ENCODE peak calls at places on chromosome 19, in five cellular contexts. K is HEK293T, S is NT2/D1, E is H1, C is HepG2. O is an unnamed sample.

GRCh38 chr19:41018736-41019290 is 27.7 kb downstream of the CYP2B6 start:
- DNase-seq in K (no peak), S (no peak), E (no peak), C (no peak), O (no peak)

GRCh38 chr19:56712609-56713008 is 41.1 kb upstream of the ZNF835 start:
- DNase-seq in K (no peak), S (peak; percentile 30), E (no peak), C (no peak), O (no peak)

GRCh38 chr19:45515807-45516401 is 8.6 kb downstream of the VASP start:
- DNase-seq in K (no peak), S (no peak), E (no peak), C (no peak), O (no peak)

GRCh38 chr19:56504581-56504980 is 3.1 kb upstream of the ZNF471 start:
- DNase-seq in K (no peak), S (no peak), E (no peak), C (no peak), O (no peak)

GRCh38 chr19:37007587-37008220 is 70.5 kb upstream of the ZNF420 start:
- DNase-seq in K (no peak), S (peak; percentile 27), E (peak; percentile 1), C (no peak), O (no peak)

GRCh38 chr19:18160441-18160791 is 7.5 kb downstream of the PIK3R2 start:
- DNase-seq in K (no peak), S (no peak), E (no peak), C (no peak), O (no peak)

GRCh38 chr19:11554160-11554559 is 4.9 kb downstream of the ELOF1 start:
- DNase-seq in K (no peak), S (no peak), E (no peak), C (no peak), O (peak; percentile 45)

GRCh38 chr19:11355160-11356073 is at the start of gene PLPPR2:
- DNase-seq in K (peak; percentile 95), S (peak; percentile 92), E (peak; percentile 77), C (peak; percentile 68), O (peak; percentile 25)

GRCh38 chr19:11453468-11454341 is 18.3 kb downstream of the PRKCSH start:
- DNase-seq in K (no peak), S (no peak), E (no peak), C (no peak), O (no peak)

GRCh38 chr19:19866599-19867248 is 1.0 kb downstream of the ZNF253 start:
- DNase-seq in K (no peak), S (peak; percentile 66), E (peak; percentile 53), C (peak; percentile 58), O (peak; percentile 15)

GRCh38 chr19:10655457-10656312 is 1.5 kb downstream of the ILF3 start:
- DNase-seq in K (no peak), S (no peak), E (no peak), C (peak; percentile 12), O (no peak)

GRCh38 chr19:31451686-31452325 is 102.6 kb upstream of the TSHZ3 start:
- DNase-seq in K (no peak), S (no peak), E (no peak), C (no peak), O (no peak)

GRCh38 chr19:918481-919156 is 1.5 kb downstream of the KISS1R start:
- DNase-seq in K (no peak), S (no peak), E (no peak), C (no peak), O (no peak)

GRCh38 chr19:918152-918437 is 962 bp downstream of the KISS1R start:
- DNase-seq in K (no peak), S (no peak), E (no peak), C (no peak), O (no peak)

GRCh38 chr19:919157-920050 is 2.3 kb downstream of the KISS1R start:
- DNase-seq in K (no peak), S (no peak), E (no peak), C (no peak), O (no peak)

GRCh38 chr19:916645-917322 is 349 bp upstream of the KISS1R start:
- DNase-seq in K (no peak), S (no peak), E (no peak), C (peak; percentile 56), O (no peak)

DNA sequence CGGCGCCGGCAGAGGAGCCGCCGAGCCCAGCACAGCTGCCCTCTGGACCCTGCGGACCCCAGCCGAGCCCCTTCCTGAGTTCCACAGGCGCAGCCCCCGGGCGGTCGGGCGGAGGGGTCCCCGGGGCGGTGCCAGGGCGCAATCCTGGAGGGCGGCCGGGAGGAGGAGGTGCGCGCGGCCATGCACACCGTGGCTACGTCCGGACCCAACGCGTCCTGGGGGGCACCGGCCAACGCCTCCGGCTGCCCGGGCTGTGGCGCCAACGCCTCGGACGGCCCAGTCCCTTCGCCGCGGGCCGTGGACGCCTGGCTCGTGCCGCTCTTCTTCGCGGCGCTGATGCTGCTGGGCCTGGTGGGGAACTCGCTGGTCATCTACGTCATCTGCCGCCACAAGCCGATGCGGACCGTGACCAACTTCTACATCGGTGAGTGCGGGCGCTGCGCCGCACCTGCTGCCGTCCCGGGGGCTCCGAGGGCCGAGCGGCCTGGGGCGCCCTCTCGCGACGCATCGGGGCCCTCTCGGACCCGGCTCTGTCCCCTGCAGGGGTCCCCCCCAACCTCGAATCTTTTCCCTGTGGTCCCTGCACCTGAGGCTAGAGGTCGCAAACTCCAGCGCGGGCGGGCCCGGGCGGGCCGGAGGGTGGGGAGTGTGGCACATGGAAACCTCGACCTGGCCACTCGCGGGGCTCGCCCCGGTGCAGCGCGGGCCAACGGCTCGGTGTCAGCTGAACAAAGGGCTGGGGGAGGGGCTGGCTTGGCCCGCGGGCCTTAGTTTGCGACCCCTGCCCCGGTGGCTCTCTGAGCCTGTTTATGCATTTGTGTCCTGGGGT is at the start of gene KISS1R:
- DNase-seq in K (peak; percentile 46), S (peak; percentile 65), E (no peak), C (peak; percentile 71), O (no peak)
- TF ChIP-seq SUZ12 in K (no peak), S (peak; percentile 77), E (peak; percentile 45), C (no peak), O (no peak)

GRCh38 chr19:35088514-35088913 is 27.1 kb upstream of the FXYD3 start:
- DNase-seq in K (no peak), S (no peak), E (no peak), C (no peak), O (no peak)
- TF ChIP-seq SUZ12 in K (no peak), S (no peak), E (no peak), C (no peak), O (no peak)

GRCh38 chr19:58386576-58387337 is at the start of gene RPS5:
- DNase-seq in K (peak; percentile 98), S (peak; percentile 90), E (peak; percentile 95), C (peak; percentile 99), O (peak; percentile 96)

GRCh38 chr19:58387338-58388174 is 487 bp downstream of the RPS5 start:
- DNase-seq in K (no peak), S (no peak), E (no peak), C (no peak), O (no peak)

GRCh38 chr19:58386166-58386575 is 898 bp upstream of the RPS5 start:
- DNase-seq in K (no peak), S (no peak), E (no peak), C (no peak), O (no peak)

GRCh38 chr19:58382997-58383603 is 2.3 kb upstream of the ZNF837 start:
- DNase-seq in K (no peak), S (no peak), E (no peak), C (no peak), O (no peak)

GRCh38 chr19:58385313-58386165 is 1.5 kb upstream of the RPS5 start:
- DNase-seq in K (no peak), S (no peak), E (no peak), C (no peak), O (no peak)
- TF ChIP-seq SUZ12 in K (no peak), S (no peak), E (no peak), C (no peak), O (no peak)

GRCh38 chr19:48355555-48355954 is 8.2 kb downstream of the TMEM143 start:
- DNase-seq in K (no peak), S (no peak), E (no peak), C (no peak), O (no peak)
- TF ChIP-seq SUZ12 in K (no peak), S (no peak), E (no peak), C (no peak), O (no peak)

DNA sequence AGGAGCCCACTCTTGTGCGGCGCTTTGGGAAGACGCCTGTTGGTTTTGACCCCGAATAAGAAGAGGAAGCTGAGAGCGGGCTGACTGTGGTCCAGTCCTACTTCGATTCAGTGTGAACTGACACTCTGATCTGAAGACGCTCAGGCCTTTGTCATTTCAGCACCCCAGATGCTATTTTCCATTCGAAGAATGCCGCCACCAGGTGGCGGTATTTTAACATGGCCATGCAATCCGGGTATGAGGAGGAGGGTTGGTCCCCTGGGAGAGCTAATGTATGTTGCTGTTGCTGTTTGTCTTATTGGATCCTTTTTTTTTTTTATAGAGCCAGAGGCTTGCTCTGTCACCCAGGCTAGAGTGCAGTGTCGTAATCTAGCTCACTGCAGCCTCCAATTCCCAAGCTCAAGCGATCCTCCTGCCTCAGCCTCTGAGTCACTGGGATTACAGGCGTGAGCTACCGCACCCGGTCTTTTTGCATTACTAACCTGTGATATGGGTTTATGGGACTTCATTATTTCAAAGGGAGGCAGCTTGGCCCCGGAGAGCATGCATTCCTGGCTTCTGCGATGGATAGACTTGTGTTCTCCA is 803 bp upstream of the TIMM44 start:
- DNase-seq in K (peak; percentile 77), S (peak; percentile 85), E (peak; percentile 63), C (peak; percentile 86), O (peak; percentile 58)
- TF ChIP-seq SUZ12 in K (no peak), S (no peak), E (no peak), C (no peak), O (no peak)

GRCh38 chr19:47260476-47260875 is 4.2 kb downstream of the CCDC9 start:
- DNase-seq in K (no peak), S (no peak), E (no peak), C (no peak), O (no peak)
- TF ChIP-seq SUZ12 in K (no peak), S (no peak), E (no peak), C (no peak), O (no peak)

GRCh38 chr19:4472174-4472974 is at the start of gene HDGFL2:
- DNase-seq in K (no peak), S (no peak), E (no peak), C (no peak), O (no peak)
- TF ChIP-seq SUZ12 in K (no peak), S (no peak), E (no peak), C (no peak), O (no peak)